ENCODE peak calls at places on chromosomes 6 and 20, in eight cellular contexts. One of them, this sample, is unnamed.

GRCh38 chr6:34598725-34599124 is 42.6 kb upstream of the SPDEF start:
- DNase-seq in central memory CD4-positive, alpha-beta T cell: no peak
- DNase-seq in heart left ventricle: no peak
- DNase-seq in DND-41: no peak
- DNase-seq in HL-60: no peak
- DNase-seq in mucosa of gallbladder: no peak
- DNase-seq in ACHN: no peak
- DNase-seq in NCI-H1105 treated with DMSO at 0.1 percent for 48 hours: no peak
- DNase-seq in this sample: no peak

GRCh38 chr6:157099912-157100593 is 223.3 kb downstream of the TMEM242 start:
- DNase-seq in central memory CD4-positive, alpha-beta T cell: peak; percentile 35
- DNase-seq in heart left ventricle: no peak
- DNase-seq in DND-41: no peak
- DNase-seq in HL-60: peak; percentile 45
- DNase-seq in mucosa of gallbladder: peak; percentile 23
- DNase-seq in ACHN: no peak
- DNase-seq in NCI-H1105 treated with DMSO at 0.1 percent for 48 hours: no peak
- DNase-seq in this sample: no peak

GRCh38 chr20:58237318-58238182 is 9.1 kb upstream of the ANKRD60 start:
- DNase-seq in central memory CD4-positive, alpha-beta T cell: no peak
- DNase-seq in heart left ventricle: no peak
- DNase-seq in DND-41: no peak
- DNase-seq in HL-60: no peak
- DNase-seq in mucosa of gallbladder: no peak
- DNase-seq in ACHN: no peak
- DNase-seq in NCI-H1105 treated with DMSO at 0.1 percent for 48 hours: no peak
- DNase-seq in this sample: no peak

GRCh38 chr20:39822667-39823066 is 860.5 kb downstream of the DHX35 start:
- DNase-seq in central memory CD4-positive, alpha-beta T cell: no peak
- DNase-seq in heart left ventricle: no peak
- DNase-seq in DND-41: no peak
- DNase-seq in HL-60: no peak
- DNase-seq in mucosa of gallbladder: no peak
- DNase-seq in ACHN: no peak
- DNase-seq in NCI-H1105 treated with DMSO at 0.1 percent for 48 hours: no peak
- DNase-seq in this sample: no peak

GRCh38 chr6:13534536-13534935 is 39.9 kb upstream of the SIRT5 start:
- DNase-seq in central memory CD4-positive, alpha-beta T cell: no peak
- DNase-seq in heart left ventricle: no peak
- DNase-seq in DND-41: no peak
- DNase-seq in HL-60: no peak
- DNase-seq in mucosa of gallbladder: no peak
- DNase-seq in ACHN: no peak
- DNase-seq in NCI-H1105 treated with DMSO at 0.1 percent for 48 hours: no peak
- DNase-seq in this sample: no peak

GRCh38 chr6:37010402-37010892 is 5.0 kb downstream of the FGD2 start:
- DNase-seq in central memory CD4-positive, alpha-beta T cell: no peak
- DNase-seq in heart left ventricle: no peak
- DNase-seq in DND-41: no peak
- DNase-seq in HL-60: no peak
- DNase-seq in mucosa of gallbladder: no peak
- DNase-seq in ACHN: no peak
- DNase-seq in NCI-H1105 treated with DMSO at 0.1 percent for 48 hours: no peak
- DNase-seq in this sample: no peak

GRCh38 chr6:137717074-137718073 is 149.7 kb upstream of the TNFAIP3 start:
- DNase-seq in central memory CD4-positive, alpha-beta T cell: peak; percentile 94
- DNase-seq in heart left ventricle: no peak
- DNase-seq in DND-41: peak; percentile 53
- DNase-seq in HL-60: no peak
- DNase-seq in mucosa of gallbladder: no peak
- DNase-seq in ACHN: no peak
- DNase-seq in NCI-H1105 treated with DMSO at 0.1 percent for 48 hours: peak; percentile 10
- DNase-seq in this sample: no peak

GRCh38 chr20:45340236-45340847 is 7.9 kb downstream of the SDC4 start:
- DNase-seq in central memory CD4-positive, alpha-beta T cell: no peak
- DNase-seq in heart left ventricle: peak; percentile 67
- DNase-seq in DND-41: no peak
- DNase-seq in HL-60: no peak
- DNase-seq in mucosa of gallbladder: peak; percentile 42
- DNase-seq in ACHN: no peak
- DNase-seq in NCI-H1105 treated with DMSO at 0.1 percent for 48 hours: no peak
- DNase-seq in this sample: no peak

GRCh38 chr20:52192296-52193007 is 873 bp upstream of the ZFP64 start:
- DNase-seq in central memory CD4-positive, alpha-beta T cell: no peak
- DNase-seq in heart left ventricle: peak; percentile 53
- DNase-seq in DND-41: no peak
- DNase-seq in HL-60: peak; percentile 26
- DNase-seq in mucosa of gallbladder: peak; percentile 29
- DNase-seq in ACHN: peak; percentile 24
- DNase-seq in NCI-H1105 treated with DMSO at 0.1 percent for 48 hours: peak; percentile 51
- DNase-seq in this sample: peak; percentile 47

GRCh38 chr6:107489636-107490567 is at the start of gene SOBP:
- DNase-seq in central memory CD4-positive, alpha-beta T cell: no peak
- DNase-seq in heart left ventricle: peak; percentile 84
- DNase-seq in DND-41: peak; percentile 84
- DNase-seq in HL-60: no peak
- DNase-seq in mucosa of gallbladder: peak; percentile 37
- DNase-seq in ACHN: peak; percentile 12
- DNase-seq in NCI-H1105 treated with DMSO at 0.1 percent for 48 hours: peak; percentile 73
- DNase-seq in this sample: peak; percentile 73

GRCh38 chr20:8722277-8722928 is 346.5 kb upstream of the PLCB4 start:
- DNase-seq in central memory CD4-positive, alpha-beta T cell: peak; percentile 19
- DNase-seq in heart left ventricle: no peak
- DNase-seq in DND-41: peak; percentile 63
- DNase-seq in HL-60: peak; percentile 28
- DNase-seq in mucosa of gallbladder: peak; percentile 35
- DNase-seq in ACHN: peak; percentile 70
- DNase-seq in NCI-H1105 treated with DMSO at 0.1 percent for 48 hours: peak; percentile 71
- DNase-seq in this sample: peak; percentile 57

GRCh38 chr6:87483929-87484328 is 11.2 kb downstream of the SLC35A1 start:
- DNase-seq in central memory CD4-positive, alpha-beta T cell: no peak
- DNase-seq in heart left ventricle: no peak
- DNase-seq in DND-41: peak; percentile 51
- DNase-seq in HL-60: no peak
- DNase-seq in mucosa of gallbladder: no peak
- DNase-seq in ACHN: peak; percentile 94
- DNase-seq in NCI-H1105 treated with DMSO at 0.1 percent for 48 hours: no peak
- DNase-seq in this sample: no peak

GRCh38 chr6:148445620-148446019 is 103.0 kb downstream of the SASH1 start:
- DNase-seq in central memory CD4-positive, alpha-beta T cell: no peak
- DNase-seq in heart left ventricle: no peak
- DNase-seq in DND-41: no peak
- DNase-seq in HL-60: no peak
- DNase-seq in mucosa of gallbladder: no peak
- DNase-seq in ACHN: peak; percentile 17
- DNase-seq in NCI-H1105 treated with DMSO at 0.1 percent for 48 hours: no peak
- DNase-seq in this sample: no peak

GRCh38 chr6:39387785-39388184 is 65.3 kb upstream of the KCNK16 start:
- DNase-seq in central memory CD4-positive, alpha-beta T cell: no peak
- DNase-seq in heart left ventricle: no peak
- DNase-seq in DND-41: no peak
- DNase-seq in HL-60: no peak
- DNase-seq in mucosa of gallbladder: no peak
- DNase-seq in ACHN: no peak
- DNase-seq in NCI-H1105 treated with DMSO at 0.1 percent for 48 hours: no peak
- DNase-seq in this sample: no peak

GRCh38 chr20:50120935-50121693 is 8.2 kb upstream of the UBE2V1 start:
- DNase-seq in central memory CD4-positive, alpha-beta T cell: peak; percentile 60
- DNase-seq in heart left ventricle: peak; percentile 74
- DNase-seq in DND-41: peak; percentile 69
- DNase-seq in HL-60: no peak
- DNase-seq in mucosa of gallbladder: peak; percentile 59
- DNase-seq in ACHN: peak; percentile 67
- DNase-seq in NCI-H1105 treated with DMSO at 0.1 percent for 48 hours: peak; percentile 55
- DNase-seq in this sample: peak; percentile 14

GRCh38 chr6:35449287-35449881 is 2.8 kb upstream of the FANCE start:
- DNase-seq in central memory CD4-positive, alpha-beta T cell: peak; percentile 67
- DNase-seq in heart left ventricle: no peak
- DNase-seq in DND-41: peak; percentile 43
- DNase-seq in HL-60: no peak
- DNase-seq in mucosa of gallbladder: no peak
- DNase-seq in ACHN: peak; percentile 73
- DNase-seq in NCI-H1105 treated with DMSO at 0.1 percent for 48 hours: peak; percentile 84
- DNase-seq in this sample: peak; percentile 65

GRCh38 chr20:50523552-50524167 is 13.5 kb downstream of the PTPN1 start:
- DNase-seq in central memory CD4-positive, alpha-beta T cell: no peak
- DNase-seq in heart left ventricle: no peak
- DNase-seq in DND-41: no peak
- DNase-seq in HL-60: no peak
- DNase-seq in mucosa of gallbladder: no peak
- DNase-seq in ACHN: no peak
- DNase-seq in NCI-H1105 treated with DMSO at 0.1 percent for 48 hours: no peak
- DNase-seq in this sample: no peak

GRCh38 chr6:157981395-157982296 is at the start of gene SYNJ2:
- DNase-seq in central memory CD4-positive, alpha-beta T cell: peak; percentile 86
- DNase-seq in heart left ventricle: peak; percentile 80
- DNase-seq in DND-41: peak; percentile 84
- DNase-seq in HL-60: peak; percentile 57
- DNase-seq in mucosa of gallbladder: peak; percentile 81
- DNase-seq in ACHN: peak; percentile 73
- DNase-seq in NCI-H1105 treated with DMSO at 0.1 percent for 48 hours: no peak
- DNase-seq in this sample: peak; percentile 56

GRCh38 chr6:52115145-52115741 is 27.8 kb upstream of the PKHD1 start:
- DNase-seq in central memory CD4-positive, alpha-beta T cell: no peak
- DNase-seq in heart left ventricle: no peak
- DNase-seq in DND-41: no peak
- DNase-seq in HL-60: no peak
- DNase-seq in mucosa of gallbladder: no peak
- DNase-seq in ACHN: no peak
- DNase-seq in NCI-H1105 treated with DMSO at 0.1 percent for 48 hours: no peak
- DNase-seq in this sample: no peak

This sample was measured in NCI-H1930.